ENCODE peak calls at places on chromosome 5, in seven cellular contexts. W is GM23338, G is PC-3, U is GM23248, H is MM.1S, K is neural progenitor cell, Q is HCT116. V is an unnamed sample.

GRCh38 chr5:11234501-11234911 is 473.5 kb upstream of the DAP start:
- DNase-seq in K (no peak), Q (no peak), G (no peak), U (no peak), W (no peak), H (no peak), V (peak)

GRCh38 chr5:151584057-151584937 is 6.8 kb downstream of the FAT2 start:
- DNase-seq in H (no peak), K (no peak), U (no peak), G (peak), W (no peak), Q (no peak), V (no peak)

GRCh38 chr5:64678400-64678799 is 11.9 kb upstream of the SHISAL2B start:
- DNase-seq in K (no peak), H (no peak), Q (no peak), G (no peak), U (no peak), W (no peak), V (no peak)

GRCh38 chr5:178688551-178688950 is 41.9 kb downstream of the ZNF354A start:
- DNase-seq in H (no peak), U (no peak), K (no peak), W (no peak), Q (no peak), G (peak), V (no peak)

GRCh38 chr5:12876541-12877298 is 972.5 kb upstream of the CTNND2 start:
- DNase-seq in U (no peak), H (peak), K (no peak), G (no peak), Q (no peak), W (no peak), V (no peak)

GRCh38 chr5:58629190-58630159 is 46.6 kb downstream of the RAB3C start:
- DNase-seq in H (no peak), G (no peak), U (no peak), Q (no peak), K (peak), W (peak), V (peak)

GRCh38 chr5:97420646-97421045 is 237.6 kb upstream of the RIOK2 start:
- DNase-seq in Q (no peak), U (no peak), H (no peak), K (no peak), G (no peak), W (no peak), V (no peak)

GRCh38 chr5:180313677-180314076 is 21.8 kb upstream of the MAPK9 start:
- DNase-seq in K (no peak), Q (no peak), W (peak), H (no peak), G (peak), U (no peak), V (no peak)

GRCh38 chr5:14296533-14297331 is 153.6 kb downstream of the TRIO start:
- DNase-seq in Q (no peak), U (peak), K (no peak), H (no peak), W (no peak), G (peak), V (no peak)

GRCh38 chr5:20102291-20102690 is 114.3 kb upstream of the CDH18 start:
- DNase-seq in W (no peak), Q (no peak), U (no peak), G (no peak), H (no peak), K (peak), V (peak)

GRCh38 chr5:134459491-134459890 is 47.8 kb upstream of the CDKN2AIPNL start:
- DNase-seq in W (no peak), Q (no peak), U (no peak), H (no peak), G (no peak), K (no peak), V (no peak)

GRCh38 chr5:153520952-153521351 is 30.5 kb downstream of the GRIA1 start:
- DNase-seq in W (no peak), K (no peak), Q (no peak), H (no peak), U (peak), G (no peak), V (no peak)

GRCh38 chr5:127875235-127876021 is 172.2 kb downstream of the CCDC192 start:
- DNase-seq in H (peak), U (peak), W (peak), K (peak), Q (peak), G (peak), V (peak)

GRCh38 chr5:132556511-132557424 is at the start of gene RAD50:
- DNase-seq in W (peak), Q (peak), G (peak), K (peak), H (peak), U (peak), V (peak)

GRCh38 chr5:135437796-135438560 is 9.2 kb downstream of the DCANP1 start:
- DNase-seq in W (no peak), Q (peak), K (no peak), U (peak), G (peak), H (no peak), V (peak)

GRCh38 chr5:41707853-41708603 is 162.2 kb downstream of the OXCT1 start:
- DNase-seq in Q (peak), W (peak), G (peak), K (peak), H (peak), U (peak), V (no peak)

GRCh38 chr5:141826674-141827073 is 51.5 kb downstream of the PCDH1 start:
- DNase-seq in G (no peak), W (no peak), U (peak), H (no peak), K (no peak), Q (no peak), V (peak)

GRCh38 chr5:91339053-91339710 is 43.9 kb downstream of the ARRDC3 start:
- DNase-seq in U (peak), G (no peak), Q (no peak), W (peak), H (no peak), K (peak), V (no peak)

GRCh38 chr5:115461506-115462290 is 82.9 kb downstream of the FEM1C start:
- DNase-seq in U (peak), H (no peak), Q (peak), G (peak), W (no peak), K (no peak), V (no peak)
- H3K4me3 ChIP-seq in U (peak), H (no peak), Q (no peak), G (peak), W (no peak), K (no peak), V (no peak)

GRCh38 chr5:69331528-69332445 is 814 bp downstream of the CCDC125 start:
- DNase-seq in W (peak), U (peak), G (peak), H (peak), Q (no peak), K (peak), V (peak)
- TF ChIP-seq EZH2phosphoT487 in W (no peak), U (no peak), G (no peak), H (no peak), Q (no peak), K (no peak), V (no peak)

DNA sequence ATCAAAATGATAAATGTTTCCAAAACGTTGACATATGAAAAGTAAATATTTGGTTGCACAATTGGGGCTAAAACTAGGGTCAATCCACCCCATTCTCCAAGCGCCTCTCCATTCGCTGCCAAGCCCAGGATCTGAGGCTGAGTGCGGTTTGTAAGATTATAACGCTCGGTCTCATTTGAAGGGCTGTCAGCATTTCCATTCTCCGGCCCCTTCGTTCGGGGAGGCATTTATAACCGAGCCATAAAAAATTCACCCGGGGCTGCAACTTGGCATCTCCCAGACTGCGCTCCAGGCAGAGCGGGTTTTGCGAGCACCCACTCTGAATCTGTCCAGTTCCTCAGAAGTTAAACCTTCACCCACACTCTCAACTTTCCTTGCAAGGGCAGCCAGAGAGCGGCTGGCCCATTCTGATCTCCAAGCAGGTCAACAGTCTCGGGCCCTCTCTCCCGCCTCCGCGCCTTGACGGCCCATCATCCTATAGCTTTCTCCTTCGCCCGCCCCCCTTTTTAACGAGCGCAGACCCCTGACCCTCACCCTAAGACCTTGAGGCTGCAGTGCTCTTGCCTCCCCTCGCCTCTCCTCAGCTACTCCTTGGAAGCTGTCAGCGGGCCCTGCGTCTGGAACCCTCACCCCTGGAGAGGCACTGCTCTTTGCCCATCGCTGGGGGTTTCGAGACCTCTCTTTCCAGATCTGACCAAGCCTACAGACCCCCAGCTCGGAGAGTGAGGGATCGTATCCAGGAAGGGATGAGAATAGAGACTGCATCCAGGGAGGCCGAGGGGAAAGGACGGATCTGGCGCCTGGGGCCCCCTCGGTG is 1.1 kb downstream of the SLIT3 start:
- DNase-seq in H (no peak), U (peak), G (no peak), Q (no peak), K (peak), W (peak), V (peak)
- TF ChIP-seq EZH2 in H (no peak), U (no peak), G (no peak), Q (no peak), K (no peak), W (no peak), V (peak)

GRCh38 chr5:86971034-86971511 is 296.6 kb upstream of the RASA1 start:
- DNase-seq in G (peak), K (no peak), Q (peak), U (peak), W (peak), H (peak), V (no peak)
- H3K4me3 ChIP-seq in G (no peak), K (no peak), Q (no peak), U (peak), W (no peak), H (peak), V (no peak)

GRCh38 chr5:32851774-32852173 is 140.7 kb downstream of the NPR3 start:
- DNase-seq in H (no peak), U (no peak), Q (no peak), W (no peak), G (no peak), K (no peak), V (no peak)

GRCh38 chr5:32850792-32851191 is 139.7 kb downstream of the NPR3 start:
- DNase-seq in H (no peak), G (no peak), U (no peak), W (no peak), K (no peak), Q (no peak), V (no peak)

GRCh38 chr5:32845171-32845570 is 134.1 kb downstream of the NPR3 start:
- DNase-seq in K (no peak), G (no peak), Q (no peak), U (no peak), H (no peak), W (no peak), V (no peak)

GRCh38 chr5:32848120-32848519 is 137.0 kb downstream of the NPR3 start:
- DNase-seq in K (no peak), H (no peak), W (no peak), Q (no peak), G (no peak), U (no peak), V (no peak)

GRCh38 chr5:32848681-32849080 is 137.6 kb downstream of the NPR3 start:
- DNase-seq in K (no peak), W (no peak), Q (no peak), H (no peak), U (no peak), G (no peak), V (no peak)
- TF ChIP-seq EZH2phosphoT487 in K (no peak), W (no peak), Q (no peak), H (no peak), U (no peak), G (no peak), V (no peak)

GRCh38 chr5:114363837-114364236 is 2.0 kb downstream of the KCNN2 start:
- DNase-seq in W (peak), G (no peak), K (peak), U (no peak), H (no peak), Q (no peak), V (no peak)

GRCh38 chr5:114360816-114361723 is 800 bp upstream of the KCNN2 start:
- DNase-seq in K (peak), U (no peak), G (no peak), H (peak), Q (no peak), W (peak), V (peak)

GRCh38 chr5:114361724-114362196 is at the start of gene KCNN2:
- DNase-seq in K (peak), U (peak), H (peak), Q (no peak), G (peak), W (peak), V (peak)

GRCh38 chr5:114362197-114362976 is 517 bp downstream of the KCNN2 start:
- DNase-seq in Q (no peak), U (peak), W (peak), K (peak), G (no peak), H (peak), V (peak)

DNA sequence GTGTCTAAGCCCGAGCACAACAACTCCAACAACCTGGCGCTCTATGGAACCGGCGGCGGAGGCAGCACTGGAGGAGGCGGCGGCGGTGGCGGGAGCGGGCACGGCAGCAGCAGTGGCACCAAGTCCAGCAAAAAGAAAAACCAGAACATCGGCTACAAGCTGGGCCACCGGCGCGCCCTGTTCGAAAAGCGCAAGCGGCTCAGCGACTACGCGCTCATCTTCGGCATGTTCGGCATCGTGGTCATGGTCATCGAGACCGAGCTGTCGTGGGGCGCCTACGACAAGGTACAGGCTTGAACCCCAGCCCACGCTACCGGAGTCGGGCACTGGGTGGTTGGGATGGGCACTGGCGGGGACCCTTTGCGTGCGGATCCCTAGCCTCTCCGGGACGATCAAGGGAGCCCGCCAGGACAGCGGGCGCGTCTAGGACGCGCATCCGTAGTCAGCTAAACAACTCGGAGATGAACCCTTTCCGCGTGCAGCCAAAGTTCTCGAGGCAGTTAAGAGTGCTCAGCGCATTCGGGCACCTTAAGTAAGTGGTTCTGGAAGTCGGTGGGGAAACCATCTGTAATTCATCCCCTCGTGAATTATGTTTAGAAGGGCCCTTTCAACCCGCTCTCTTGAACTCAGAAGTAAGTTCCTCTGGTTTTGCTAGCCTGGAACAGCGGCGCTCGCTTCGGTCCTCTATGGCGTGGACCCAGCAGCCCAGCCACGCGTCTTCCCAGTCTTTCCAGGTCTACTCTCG is 1.3 kb downstream of the KCNN2 start:
- DNase-seq in H (no peak), U (no peak), Q (no peak), K (peak), W (peak), G (no peak), V (peak)
- TF ChIP-seq EZH2 in H (no peak), U (no peak), Q (no peak), K (no peak), W (no peak), G (peak), V (peak)

GRCh38 chr5:123088031-123088805 is 823 bp upstream of the PRDM6 start:
- DNase-seq in Q (no peak), U (peak), G (no peak), K (peak), H (no peak), W (peak), V (peak)

GRCh38 chr5:123090641-123091257 is 1.7 kb downstream of the PRDM6 start:
- DNase-seq in U (no peak), Q (no peak), K (peak), G (no peak), H (no peak), W (peak), V (no peak)

GRCh38 chr5:123091258-123091987 is 2.4 kb downstream of the PRDM6 start:
- DNase-seq in Q (no peak), G (no peak), K (no peak), U (no peak), W (no peak), H (no peak), V (no peak)

GRCh38 chr5:123089572-123089970 is 530 bp downstream of the PRDM6 start:
- DNase-seq in W (peak), H (no peak), G (no peak), U (peak), K (peak), Q (no peak), V (peak)

DNA sequence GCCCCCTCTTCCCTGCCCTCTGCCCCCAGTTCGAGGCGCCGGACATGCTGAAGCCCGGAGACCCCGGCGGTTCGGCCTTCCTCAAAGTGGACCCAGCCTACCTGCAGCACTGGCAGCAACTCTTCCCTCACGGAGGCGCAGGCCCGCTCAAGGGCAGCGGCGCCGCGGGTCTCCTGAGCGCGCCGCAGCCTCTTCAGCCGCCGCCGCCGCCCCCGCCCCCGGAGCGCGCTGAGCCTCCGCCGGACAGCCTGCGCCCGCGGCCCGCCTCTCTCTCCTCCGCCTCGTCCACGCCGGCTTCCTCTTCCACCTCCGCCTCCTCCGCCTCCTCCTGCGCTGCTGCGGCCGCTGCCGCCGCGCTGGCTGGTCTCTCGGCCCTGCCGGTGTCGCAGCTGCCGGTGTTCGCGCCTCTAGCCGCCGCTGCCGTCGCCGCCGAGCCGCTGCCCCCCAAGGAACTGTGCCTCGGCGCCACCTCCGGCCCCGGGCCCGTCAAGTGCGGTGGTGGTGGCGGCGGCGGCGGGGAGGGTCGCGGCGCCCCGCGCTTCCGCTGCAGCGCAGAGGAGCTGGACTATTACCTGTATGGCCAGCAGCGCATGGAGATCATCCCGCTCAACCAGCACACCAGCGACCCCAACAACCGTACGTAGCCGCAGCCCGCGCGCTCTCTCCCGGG is 1.1 kb downstream of the PRDM6 start:
- DNase-seq in H (no peak), K (peak), G (no peak), Q (no peak), U (peak), W (peak), V (peak)
- H3K4me3 ChIP-seq in H (no peak), K (peak), G (peak), Q (no peak), U (peak), W (peak), V (peak)

GRCh38 chr5:76084496-76085285 is 1.5 kb downstream of the SV2C start:
- DNase-seq in Q (no peak), W (peak), H (peak), K (peak), G (no peak), U (peak), V (peak)

GRCh38 chr5:76085286-76085579 is 2.0 kb downstream of the SV2C start:
- DNase-seq in U (no peak), K (no peak), W (no peak), H (no peak), G (no peak), Q (no peak), V (no peak)

GRCh38 chr5:76081811-76082783 is 1.1 kb upstream of the SV2C start:
- DNase-seq in K (peak), G (no peak), H (no peak), W (peak), Q (no peak), U (no peak), V (no peak)

GRCh38 chr5:76083555-76084495 is 642 bp downstream of the SV2C start:
- DNase-seq in K (peak), H (peak), W (peak), U (peak), Q (no peak), G (no peak), V (peak)

GRCh38 chr5:76082790-76083554 is at the start of gene SV2C:
- DNase-seq in K (peak), Q (no peak), W (peak), H (peak), G (no peak), U (peak), V (peak)
- TF ChIP-seq EZH2phosphoT487 in K (no peak), Q (no peak), W (peak), H (no peak), G (no peak), U (peak), V (no peak)